ENCODE peak calls at places on chromosomes 3 and 15, in ten cellular contexts. U is uterus, E is colonic mucosa, S is kidney epithelial cell, K is lower lobe of right lung, H is PC-3, X is AG09309, P is neural crest cell, Y is OCI-LY7, D is tibial artery. J is an unnamed sample.
A peak's percentile ranks its signal among the peaks of the same experiment; 100 is the strongest.

GRCh38 chr3:116299646-116300081 is 145.6 kb downstream of the LSAMP start:
- DNase-seq in U (no peak), E (no peak), S (peak; percentile 23), K (no peak), H (no peak), X (no peak), P (no peak), Y (no peak), D (no peak), J (no peak)

GRCh38 chr15:52178765-52179164 is 12.4 kb downstream of the GNB5 start:
- DNase-seq in U (peak; percentile 29), E (peak; percentile 24), S (no peak), K (no peak), H (no peak), X (no peak), P (no peak), Y (no peak), D (no peak), J (no peak)

GRCh38 chr15:73650387-73651126 is 17.4 kb upstream of the NPTN start:
- DNase-seq in U (no peak), E (no peak), S (no peak), K (no peak), H (no peak), X (no peak), P (no peak), Y (no peak), D (no peak), J (no peak)

GRCh38 chr3:81554348-81554747 is 207.1 kb downstream of the GBE1 start:
- DNase-seq in U (no peak), E (no peak), S (no peak), K (no peak), H (peak; percentile 58), X (peak; percentile 79), P (no peak), Y (no peak), D (no peak), J (no peak)

GRCh38 chr15:72584006-72584405 is 70.5 kb upstream of the GOLGA6B start:
- DNase-seq in U (no peak), E (no peak), S (no peak), K (no peak), H (no peak), X (no peak), P (no peak), Y (no peak), D (no peak), J (no peak)

GRCh38 chr15:72758195-72758594 is 25.4 kb downstream of the ADPGK start:
- DNase-seq in U (no peak), E (no peak), S (peak; percentile 76), K (no peak), H (peak; percentile 19), X (peak; percentile 88), P (no peak), Y (no peak), D (no peak), J (no peak)

GRCh38 chr3:9727041-9727595 is 4.4 kb upstream of the BRPF1 start:
- DNase-seq in U (no peak), E (no peak), S (no peak), K (no peak), H (no peak), X (no peak), P (no peak), Y (peak; percentile 84), D (no peak), J (no peak)

GRCh38 chr3:29247088-29247745 is 33.7 kb upstream of the RBMS3 start:
- DNase-seq in U (no peak), E (no peak), S (no peak), K (no peak), H (no peak), X (no peak), P (no peak), Y (peak; percentile 7), D (no peak), J (no peak)

GRCh38 chr3:152558386-152558785 is 276.5 kb upstream of the P2RY1 start:
- DNase-seq in U (no peak), E (no peak), S (no peak), K (no peak), H (no peak), X (no peak), P (no peak), Y (no peak), D (no peak), J (no peak)

GRCh38 chr3:159029306-159030026 is 227.6 kb downstream of the MFSD1 start:
- DNase-seq in U (no peak), E (no peak), S (no peak), K (no peak), H (no peak), X (no peak), P (no peak), Y (no peak), D (no peak), J (no peak)

GRCh38 chr3:67937498-67938118 is 283.2 kb upstream of the SUCLG2 start:
- DNase-seq in U (no peak), E (no peak), S (no peak), K (no peak), H (peak; percentile 8), X (no peak), P (no peak), Y (no peak), D (no peak), J (no peak)

GRCh38 chr3:175287361-175287963 is 428.3 kb downstream of the NAALADL2 start:
- DNase-seq in U (no peak), E (no peak), S (no peak), K (no peak), H (no peak), X (no peak), P (no peak), Y (no peak), D (no peak), J (no peak)

GRCh38 chr3:61562810-61563613 is 1.6 kb downstream of the PTPRG start:
- DNase-seq in U (peak; percentile 37), E (peak; percentile 33), S (no peak), K (peak; percentile 50), H (no peak), X (no peak), P (peak; percentile 17), Y (no peak), D (peak; percentile 39), J (no peak)

GRCh38 chr3:61560452-61561373 is 658 bp upstream of the PTPRG start:
- DNase-seq in U (peak; percentile 87), E (peak; percentile 83), S (peak; percentile 54), K (peak; percentile 84), H (no peak), X (no peak), P (peak; percentile 65), Y (peak; percentile 70), D (peak; percentile 87), J (no peak)

GRCh38 chr3:61561374-61562041 is at the start of gene PTPRG:
- DNase-seq in U (peak; percentile 90), E (peak; percentile 88), S (peak; percentile 63), K (peak; percentile 85), H (peak; percentile 62), X (peak; percentile 80), P (peak; percentile 75), Y (peak; percentile 63), D (peak; percentile 93), J (no peak)

GRCh38 chr3:61563614-61564404 is 2.4 kb downstream of the PTPRG start:
- DNase-seq in U (peak; percentile 15), E (peak; percentile 20), S (no peak), K (no peak), H (no peak), X (no peak), P (peak; percentile 16), Y (no peak), D (no peak), J (no peak)

DNA sequence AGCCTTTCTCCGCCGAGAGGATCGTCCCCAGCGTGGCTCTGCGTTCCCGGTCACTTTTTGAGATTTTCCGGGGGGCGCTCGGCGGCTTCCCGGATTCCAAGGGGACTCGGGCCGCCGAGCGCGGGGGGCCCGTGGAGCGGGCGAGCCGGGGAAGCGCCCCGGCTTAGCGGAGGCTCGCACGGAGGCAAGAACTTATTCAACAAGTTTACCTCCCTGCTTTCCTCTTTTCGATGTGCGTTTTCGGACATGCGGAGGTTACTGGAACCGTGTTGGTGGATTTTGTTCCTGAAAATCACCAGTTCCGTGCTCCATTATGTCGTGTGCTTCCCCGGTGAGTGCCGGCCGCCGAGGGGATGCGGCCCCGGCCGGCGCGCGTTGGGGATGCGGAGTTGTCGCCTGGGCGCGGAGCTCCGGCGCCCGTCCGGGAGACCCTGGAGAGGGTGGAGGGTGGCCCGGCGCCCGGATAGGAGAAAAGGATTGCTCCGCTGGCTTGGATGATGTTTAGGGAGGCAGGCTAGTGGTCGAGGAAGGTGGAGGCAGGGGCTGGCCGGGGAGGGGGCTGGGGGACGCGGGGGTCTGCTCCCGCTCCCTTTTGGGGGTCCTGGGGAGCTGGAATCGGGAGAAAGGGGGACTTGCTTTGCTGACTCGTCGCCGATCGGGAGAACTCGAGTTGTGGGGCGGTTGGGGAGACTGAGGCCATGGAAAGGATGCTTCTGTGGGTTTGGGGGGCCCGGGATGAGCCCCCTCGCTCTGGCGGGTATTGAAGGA is 855 bp downstream of the PTPRG start:
- DNase-seq in U (no peak), E (peak; percentile 26), S (no peak), K (no peak), H (no peak), X (no peak), P (peak; percentile 14), Y (no peak), D (peak; percentile 30), J (no peak)
- TF ChIP-seq CTCF in U (no peak), E (no peak), S (no peak), K (no peak), H (no peak), X (no peak), P (no peak), Y (no peak), D (no peak), J (no peak)

GRCh38 chr3:49132437-49133225 is at the start of gene LAMB2:
- DNase-seq in U (peak; percentile 82), E (peak; percentile 90), S (peak; percentile 31), K (peak; percentile 66), H (peak; percentile 82), X (peak; percentile 58), P (peak; percentile 65), Y (no peak), D (peak; percentile 65), J (no peak)
- TF ChIP-seq CTCF in U (peak; percentile 17), E (no peak), S (peak; percentile 38), K (no peak), H (no peak), X (peak; percentile 9), P (peak; percentile 17), Y (no peak), D (no peak), J (no peak)

GRCh38 chr15:31438601-31439265 is 112.1 kb downstream of the KLF13 start:
- DNase-seq in U (no peak), E (no peak), S (no peak), K (peak; percentile 82), H (no peak), X (no peak), P (no peak), Y (no peak), D (no peak), J (no peak)
- TF ChIP-seq CTCF in U (no peak), E (no peak), S (no peak), K (no peak), H (no peak), X (no peak), P (no peak), Y (no peak), D (no peak), J (no peak)

GRCh38 chr3:14304101-14305045 is 98.0 kb upstream of the SLC6A6 start:
- DNase-seq in U (no peak), E (no peak), S (no peak), K (no peak), H (no peak), X (no peak), P (no peak), Y (no peak), D (no peak), J (no peak)
- TF ChIP-seq CTCF in U (no peak), E (no peak), S (no peak), K (no peak), H (no peak), X (no peak), P (no peak), Y (no peak), D (no peak), J (no peak)

GRCh38 chr3:134357914-134358811 is 16.1 kb downstream of the AMOTL2 start:
- DNase-seq in U (peak; percentile 42), E (no peak), S (peak; percentile 94), K (peak; percentile 54), H (peak; percentile 91), X (peak; percentile 94), P (no peak), Y (peak; percentile 19), D (no peak), J (no peak)
- TF ChIP-seq CTCF in U (no peak), E (peak; percentile 24), S (peak; percentile 53), K (peak; percentile 32), H (peak; percentile 55), X (peak; percentile 59), P (peak; percentile 41), Y (peak; percentile 72), D (no peak), J (no peak)